ENCODE peak calls at places on chromosomes 7 and 10, in four cellular contexts. One of them, this sample, is unnamed.

GRCh38 chr7:80772347-80773101 is 134.1 kb downstream of the CD36 start:
- DNase-seq in GDM1: no peak
- DNase-seq in HCEC 1CT: no peak
- DNase-seq in HEK293T: no peak
- DNase-seq in this sample: no peak

GRCh38 chr10:14454629-14455028 is 123.9 kb upstream of the FRMD4A start:
- DNase-seq in GDM1: no peak
- DNase-seq in HCEC 1CT: no peak
- DNase-seq in HEK293T: no peak
- DNase-seq in this sample: no peak

GRCh38 chr10:4073912-4074311 is 288.9 kb upstream of the KLF6 start:
- DNase-seq in GDM1: no peak
- DNase-seq in HCEC 1CT: peak
- DNase-seq in HEK293T: no peak
- DNase-seq in this sample: no peak

GRCh38 chr10:71307469-71308085 is 11.5 kb upstream of the SLC29A3 start:
- DNase-seq in GDM1: no peak
- DNase-seq in HCEC 1CT: no peak
- DNase-seq in HEK293T: no peak
- DNase-seq in this sample: no peak

GRCh38 chr7:81280531-81280930 is 361.7 kb upstream of the SEMA3C start:
- DNase-seq in GDM1: no peak
- DNase-seq in HCEC 1CT: no peak
- DNase-seq in HEK293T: no peak
- DNase-seq in this sample: no peak

GRCh38 chr7:107668296-107668695 is 7.7 kb downstream of the SLC26A4 start:
- DNase-seq in GDM1: no peak
- DNase-seq in HCEC 1CT: no peak
- DNase-seq in HEK293T: no peak
- DNase-seq in this sample: no peak

GRCh38 chr10:78832281-78832680 is 236.5 kb upstream of the ZMIZ1 start:
- DNase-seq in GDM1: no peak
- DNase-seq in HCEC 1CT: no peak
- DNase-seq in HEK293T: no peak
- DNase-seq in this sample: no peak

GRCh38 chr7:71851776-71852548 is 560.2 kb downstream of the CALN1 start:
- DNase-seq in GDM1: no peak
- DNase-seq in HCEC 1CT: no peak
- DNase-seq in HEK293T: no peak
- DNase-seq in this sample: no peak

GRCh38 chr7:92639213-92639896 is 49.2 kb upstream of the FAM133B start:
- DNase-seq in GDM1: peak
- DNase-seq in HCEC 1CT: no peak
- DNase-seq in HEK293T: no peak
- DNase-seq in this sample: no peak

This sample was measured in stimulated activated naive B cell treated with anti-CD40 and anti-IgM and Interleukin-4, amounts not matched to agents 10 μg/mL and 1 μg/mL and 100 μg/mL, for 72 hours.